ENCODE peak calls at places on chromosomes 5 and 9, in ten cellular contexts. H is activated CD8-positive, alpha-beta memory T cell treated with anti-CD3 and anti-CD28 coated beads, Interleukin-2, amount 50 U/mL, for 48 hours; C is fibroblast of pulmonary artery; P is T47D; W is HT1080; E is GF-D8; G is NCI-H748 treated with DMSO at 0.1 percent for 48 hours; I is astrocyte; U is GM04503; F is Peyer's patch. T is an unnamed sample.

GRCh38 chr5:147743012-147743411 is 39.5 kb downstream of the JAKMIP2 start:
- DNase-seq in P (no peak), I (no peak), H (no peak), E (no peak), U (no peak), W (no peak), G (no peak), F (no peak), C (no peak), T (no peak)

GRCh38 chr9:72585737-72586136 is 64.3 kb downstream of the TMC1 start:
- DNase-seq in C (peak; percentile 91), W (no peak), H (no peak), G (no peak), E (peak; percentile 11), F (no peak), P (no peak), I (no peak), U (no peak), T (no peak)

GRCh38 chr5:33788922-33789321 is 102.9 kb downstream of the ADAMTS12 start:
- DNase-seq in U (peak; percentile 98), F (no peak), P (no peak), I (peak; percentile 99), H (no peak), C (peak; percentile 96), E (no peak), G (no peak), W (peak; percentile 98), T (no peak)

GRCh38 chr5:172455511-172456061 is 1.3 kb upstream of the SH3PXD2B start:
- DNase-seq in F (peak; percentile 49), P (no peak), G (no peak), H (no peak), W (peak; percentile 49), U (no peak), I (peak; percentile 67), E (no peak), C (peak; percentile 71), T (no peak)

GRCh38 chr9:111910428-111910827 is 13.8 kb downstream of the UGCG start:
- DNase-seq in G (no peak), H (no peak), U (no peak), P (no peak), C (no peak), F (no peak), I (no peak), E (no peak), W (no peak), T (no peak)

GRCh38 chr9:91043786-91044185 is 242.2 kb downstream of the SYK start:
- DNase-seq in E (no peak), H (no peak), I (no peak), W (no peak), F (no peak), C (no peak), P (no peak), U (no peak), G (no peak), T (no peak)

GRCh38 chr5:56829137-56829536 is 13.8 kb downstream of the MAP3K1 start:
- DNase-seq in G (no peak), F (peak; percentile 71), P (no peak), E (no peak), W (peak; percentile 83), U (no peak), C (no peak), H (no peak), I (peak; percentile 26), T (no peak)

GRCh38 chr5:116848974-116849586 is 274.5 kb upstream of the SEMA6A start:
- DNase-seq in I (no peak), C (no peak), H (no peak), E (no peak), U (no peak), F (no peak), P (no peak), G (no peak), W (no peak), T (no peak)

GRCh38 chr9:69818946-69819345 is 1.7 kb upstream of the CFAP95 start:
- DNase-seq in I (peak; percentile 47), C (no peak), G (no peak), F (no peak), H (no peak), W (no peak), U (no peak), E (no peak), P (no peak), T (no peak)

GRCh38 chr9:88949425-88949824 is 41.8 kb upstream of the S1PR3 start:
- DNase-seq in C (peak; percentile 84), G (peak; percentile 90), P (no peak), F (no peak), H (no peak), W (peak; percentile 39), I (peak; percentile 60), E (no peak), U (no peak), T (no peak)

GRCh38 chr5:143108498-143109128 is 294.9 kb downstream of the NR3C1 start:
- DNase-seq in G (peak; percentile 65), E (no peak), C (no peak), F (peak; percentile 76), H (no peak), W (no peak), P (peak; percentile 72), U (no peak), I (no peak), T (peak; percentile 62)

GRCh38 chr9:33306037-33306436 is 15.7 kb downstream of the NFX1 start:
- DNase-seq in P (no peak), C (no peak), F (no peak), H (no peak), I (no peak), G (no peak), W (no peak), U (no peak), E (no peak), T (no peak)

GRCh38 chr5:1473746-1474145 is 28.5 kb upstream of the SLC6A3 start:
- DNase-seq in F (no peak), P (no peak), I (no peak), W (no peak), G (no peak), H (no peak), U (no peak), C (no peak), E (no peak), T (no peak)

GRCh38 chr5:175202461-175203065 is 241.4 kb downstream of the DRD1 start:
- DNase-seq in F (no peak), W (peak; percentile 77), I (peak; percentile 79), U (no peak), G (no peak), H (no peak), C (peak; percentile 3), E (no peak), P (no peak), T (no peak)